ENCODE peak calls at places on chromosomes 13 and 19, in seven cellular contexts. One of them, this sample, is unnamed.

GRCh38 chr19:15081911-15082310 is at the start of gene OR1I1:
- DNase-seq in left colon: no peak
- DNase-seq in central memory CD4-positive, alpha-beta T cell: no peak
- DNase-seq in GM12865: no peak
- DNase-seq in effector CD4-positive, alpha-beta T cell: no peak
- DNase-seq in stimulated activated CD8-positive, alpha-beta memory T cell treated with anti-CD3 and anti-CD28 coated beads, Interleukin-4, amount 100 ng/mL, for 1 hour: no peak
- DNase-seq in SK-N-SH: no peak
- DNase-seq in this sample: no peak

GRCh38 chr13:48493076-48493765 is 39.7 kb downstream of the RCBTB2 start:
- DNase-seq in left colon: no peak
- DNase-seq in central memory CD4-positive, alpha-beta T cell: no peak
- DNase-seq in GM12865: peak
- DNase-seq in effector CD4-positive, alpha-beta T cell: no peak
- DNase-seq in stimulated activated CD8-positive, alpha-beta memory T cell treated with anti-CD3 and anti-CD28 coated beads, Interleukin-4, amount 100 ng/mL, for 1 hour: no peak
- DNase-seq in SK-N-SH: no peak
- DNase-seq in this sample: no peak

GRCh38 chr13:55001881-55002280 is 1973.3 kb downstream of the OLFM4 start:
- DNase-seq in left colon: no peak
- DNase-seq in central memory CD4-positive, alpha-beta T cell: no peak
- DNase-seq in GM12865: no peak
- DNase-seq in effector CD4-positive, alpha-beta T cell: no peak
- DNase-seq in stimulated activated CD8-positive, alpha-beta memory T cell treated with anti-CD3 and anti-CD28 coated beads, Interleukin-4, amount 100 ng/mL, for 1 hour: no peak
- DNase-seq in SK-N-SH: no peak
- DNase-seq in this sample: no peak

GRCh38 chr13:80979035-80979641 is 638.2 kb upstream of the SPRY2 start:
- DNase-seq in left colon: peak
- DNase-seq in central memory CD4-positive, alpha-beta T cell: no peak
- DNase-seq in GM12865: peak
- DNase-seq in effector CD4-positive, alpha-beta T cell: no peak
- DNase-seq in stimulated activated CD8-positive, alpha-beta memory T cell treated with anti-CD3 and anti-CD28 coated beads, Interleukin-4, amount 100 ng/mL, for 1 hour: no peak
- DNase-seq in SK-N-SH: peak
- DNase-seq in this sample: peak

GRCh38 chr13:85653681-85654080 is 145.5 kb downstream of the SLITRK6 start:
- DNase-seq in left colon: no peak
- DNase-seq in central memory CD4-positive, alpha-beta T cell: no peak
- DNase-seq in GM12865: no peak
- DNase-seq in effector CD4-positive, alpha-beta T cell: no peak
- DNase-seq in stimulated activated CD8-positive, alpha-beta memory T cell treated with anti-CD3 and anti-CD28 coated beads, Interleukin-4, amount 100 ng/mL, for 1 hour: no peak
- DNase-seq in SK-N-SH: peak
- DNase-seq in this sample: peak

GRCh38 chr19:46193678-46194077 is 35.9 kb upstream of the IGFL1 start:
- DNase-seq in left colon: no peak
- DNase-seq in central memory CD4-positive, alpha-beta T cell: no peak
- DNase-seq in GM12865: no peak
- DNase-seq in effector CD4-positive, alpha-beta T cell: no peak
- DNase-seq in stimulated activated CD8-positive, alpha-beta memory T cell treated with anti-CD3 and anti-CD28 coated beads, Interleukin-4, amount 100 ng/mL, for 1 hour: no peak
- DNase-seq in SK-N-SH: no peak
- DNase-seq in this sample: no peak

GRCh38 chr19:28168557-28168956 is 1044.4 kb downstream of the UQCRFS1 start:
- DNase-seq in left colon: no peak
- DNase-seq in central memory CD4-positive, alpha-beta T cell: no peak
- DNase-seq in GM12865: no peak
- DNase-seq in effector CD4-positive, alpha-beta T cell: no peak
- DNase-seq in stimulated activated CD8-positive, alpha-beta memory T cell treated with anti-CD3 and anti-CD28 coated beads, Interleukin-4, amount 100 ng/mL, for 1 hour: no peak
- DNase-seq in SK-N-SH: no peak
- DNase-seq in this sample: no peak

GRCh38 chr19:16605552-16605951 is 22.5 kb downstream of the MED26 start:
- DNase-seq in left colon: no peak
- DNase-seq in central memory CD4-positive, alpha-beta T cell: no peak
- DNase-seq in GM12865: no peak
- DNase-seq in effector CD4-positive, alpha-beta T cell: no peak
- DNase-seq in stimulated activated CD8-positive, alpha-beta memory T cell treated with anti-CD3 and anti-CD28 coated beads, Interleukin-4, amount 100 ng/mL, for 1 hour: no peak
- DNase-seq in SK-N-SH: peak
- DNase-seq in this sample: peak